ENCODE peak calls at places on chromosomes 2 and 18, in nine cellular contexts. M is HCT116, K is K562, Y is transverse colon, V is spleen, S is prostate gland, Z is esophagus muscularis mucosa, P is H1, J is sigmoid colon. U is an unnamed sample.

GRCh38 chr2:86035371-86035882 is 70.3 kb downstream of the POLR1A start:
- DNase-seq in M (no peak), K (no peak), Y (no peak), V (peak), S (no peak), Z (no peak), P (no peak), J (peak), U (no peak)

GRCh38 chr2:105610444-105611327 is 134.0 kb upstream of the NCK2 start:
- DNase-seq in M (no peak), K (no peak), Y (no peak), V (no peak), S (no peak), Z (no peak), P (no peak), J (no peak), U (no peak)

GRCh38 chr2:219571311-219572236 is at the start of gene OBSL1:
- DNase-seq in M (no peak), K (peak), Y (peak), V (no peak), S (peak), Z (no peak), P (peak), J (peak), U (no peak)

GRCh38 chr2:115771516-115771915 is 1329.1 kb downstream of the DPP10 start:
- DNase-seq in M (no peak), K (no peak), Y (no peak), V (no peak), S (no peak), Z (no peak), P (no peak), J (no peak), U (no peak)

GRCh38 chr2:30225131-30225762 is 6.1 kb upstream of the LBH start:
- DNase-seq in M (no peak), K (no peak), Y (peak), V (peak), S (peak), Z (no peak), P (no peak), J (peak), U (no peak)

GRCh38 chr2:149612122-149612521 is 24.5 kb upstream of the MMADHC start:
- DNase-seq in M (no peak), K (no peak), Y (no peak), V (no peak), S (peak), Z (no peak), P (no peak), J (no peak), U (no peak)

GRCh38 chr2:201440182-201440581 is 11.1 kb downstream of the TRAK2 start:
- DNase-seq in M (peak), K (peak), Y (peak), V (no peak), S (peak), Z (no peak), P (no peak), J (no peak), U (no peak)

GRCh38 chr2:221570321-221571107 is 1.6 kb downstream of the EPHA4 start:
- DNase-seq in M (no peak), K (no peak), Y (peak), V (no peak), S (peak), Z (no peak), P (peak), J (no peak), U (no peak)

GRCh38 chr2:191521608-191522208 is 156.2 kb upstream of the NABP1 start:
- DNase-seq in M (peak), K (peak), Y (no peak), V (no peak), S (no peak), Z (no peak), P (no peak), J (no peak), U (no peak)

GRCh38 chr2:231627384-231628156 is 34.9 kb downstream of the TEX44 start:
- DNase-seq in M (no peak), K (no peak), Y (no peak), V (no peak), S (no peak), Z (no peak), P (no peak), J (no peak), U (no peak)

GRCh38 chr18:56162316-56162715 is 476.1 kb downstream of the TXNL1 start:
- DNase-seq in M (no peak), K (no peak), Y (no peak), V (no peak), S (no peak), Z (no peak), P (no peak), J (no peak), U (no peak)

GRCh38 chr2:198518935-198519334 is 714.5 kb downstream of the PLCL1 start:
- DNase-seq in M (no peak), K (no peak), Y (no peak), V (no peak), S (no peak), Z (no peak), P (no peak), J (no peak), U (no peak)

GRCh38 chr2:234996041-234996440 is 44.2 kb downstream of the SH3BP4 start:
- DNase-seq in M (no peak), K (no peak), Y (no peak), V (no peak), S (no peak), Z (no peak), P (no peak), J (no peak), U (no peak)

GRCh38 chr18:79523738-79524180 is 128.0 kb downstream of the NFATC1 start:
- DNase-seq in M (no peak), K (no peak), Y (peak), V (peak), S (no peak), Z (no peak), P (no peak), J (peak), U (no peak)

GRCh38 chr2:242059566-242059965 is 190.0 kb downstream of the RTP5 start:
- DNase-seq in M (no peak), K (no peak), Y (no peak), V (no peak), S (no peak), Z (no peak), P (no peak), J (no peak), U (no peak)

GRCh38 chr18:47254341-47254939 is 3.0 kb upstream of the SKOR2 start:
- DNase-seq in M (no peak), K (peak), Y (no peak), V (no peak), S (no peak), Z (no peak), P (peak), J (no peak), U (no peak)

GRCh38 chr2:12270876-12271588 is 445.7 kb upstream of the TRIB2 start:
- DNase-seq in M (no peak), K (no peak), Y (no peak), V (no peak), S (no peak), Z (no peak), P (no peak), J (no peak), U (no peak)

GRCh38 chr2:25957743-25958142 is 24.6 kb downstream of the KIF3C start:
- DNase-seq in M (no peak), K (no peak), Y (no peak), V (no peak), S (no peak), Z (no peak), P (no peak), J (no peak), U (no peak)

GRCh38 chr2:37652199-37652640 is 19.2 kb downstream of the CDC42EP3 start:
- DNase-seq in M (peak), K (no peak), Y (no peak), V (no peak), S (no peak), Z (no peak), P (no peak), J (no peak), U (no peak)

GRCh38 chr2:237737196-237737865 is 61.2 kb upstream of the RBM44 start:
- DNase-seq in M (no peak), K (no peak), Y (no peak), V (no peak), S (no peak), Z (no peak), P (no peak), J (no peak), U (no peak)
- TF ChIP-seq POLR2AphosphoS5 in M (no peak), K (no peak), Y (no peak), V (peak), S (no peak), Z (peak), P (no peak), J (no peak), U (no peak)

GRCh38 chr18:58538604-58539386 is 90.1 kb downstream of the ALPK2 start:
- DNase-seq in M (peak), K (no peak), Y (no peak), V (no peak), S (no peak), Z (no peak), P (no peak), J (no peak), U (no peak)
- TF ChIP-seq POLR2A in M (no peak), K (no peak), Y (no peak), V (no peak), S (no peak), Z (no peak), P (no peak), J (no peak), U (no peak)

DNA sequence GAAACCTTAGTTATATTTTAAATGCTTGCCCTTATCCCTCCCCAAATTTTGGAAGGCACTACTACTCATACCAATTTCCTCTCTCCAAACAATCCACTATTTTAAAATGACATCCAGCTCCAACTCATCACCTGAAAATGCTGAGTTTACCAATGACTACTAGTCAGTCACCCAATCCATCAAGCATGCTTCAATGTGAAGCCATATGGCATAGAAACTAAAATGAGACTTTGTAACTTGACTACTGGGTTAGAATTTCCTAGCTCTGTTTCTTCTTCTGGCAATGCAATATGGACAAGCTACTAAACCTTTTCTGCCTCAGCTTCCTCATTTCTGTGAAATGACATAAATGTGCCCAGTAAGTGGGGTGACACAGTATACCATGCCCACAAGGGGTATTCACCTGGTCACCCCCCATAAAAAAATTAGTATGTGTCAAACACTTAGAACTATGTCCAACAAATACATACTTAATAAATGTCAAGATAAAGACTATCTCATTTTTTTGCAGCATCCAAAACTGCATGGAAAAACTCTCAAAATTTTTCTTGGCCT is 10.0 kb upstream of the STPG4 start:
- DNase-seq in M (no peak), K (no peak), Y (no peak), V (no peak), S (no peak), Z (no peak), P (no peak), J (no peak), U (no peak)
- TF ChIP-seq POLR2AphosphoS5 in M (no peak), K (no peak), Y (no peak), V (no peak), S (no peak), Z (no peak), P (no peak), J (no peak), U (no peak)

DNA sequence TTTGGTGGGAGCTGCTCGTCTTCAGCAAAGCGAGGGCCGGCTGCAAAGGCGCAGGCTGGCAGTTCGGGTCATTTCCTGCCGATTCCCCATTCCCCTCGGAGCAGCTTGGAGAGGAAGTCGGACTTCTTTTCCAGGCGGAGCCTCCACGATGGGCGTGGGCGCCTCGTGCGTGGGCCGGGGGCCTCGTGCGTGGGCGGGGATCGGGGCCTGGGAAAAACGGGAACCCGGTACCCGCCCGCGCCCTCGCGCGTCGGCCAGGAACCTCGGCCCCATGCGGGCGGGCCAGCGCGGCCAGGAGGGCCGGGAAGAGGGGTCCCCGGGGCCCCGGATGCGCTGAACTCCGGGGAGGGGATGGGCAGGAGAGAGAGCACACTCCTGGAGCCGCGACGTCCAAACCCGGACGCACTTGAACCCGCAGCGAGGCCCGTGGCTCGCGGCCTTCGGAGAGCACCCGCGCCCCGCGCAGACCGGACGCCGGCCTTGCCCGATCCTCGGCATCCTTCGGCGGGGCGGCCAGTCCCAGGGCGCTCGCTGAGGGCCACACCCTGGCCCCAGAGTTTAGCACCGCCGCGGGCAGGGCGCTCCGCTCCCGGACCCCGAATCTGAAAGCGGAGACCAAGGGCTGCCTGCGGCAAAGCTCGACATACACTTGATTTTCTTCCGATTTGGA is 368.4 kb downstream of the MTX2 start:
- DNase-seq in M (no peak), K (no peak), Y (peak), V (peak), S (no peak), Z (no peak), P (peak), J (peak), U (peak)
- TF ChIP-seq POLR2A in M (no peak), K (no peak), Y (no peak), V (no peak), S (no peak), Z (no peak), P (no peak), J (no peak), U (no peak)

DNA sequence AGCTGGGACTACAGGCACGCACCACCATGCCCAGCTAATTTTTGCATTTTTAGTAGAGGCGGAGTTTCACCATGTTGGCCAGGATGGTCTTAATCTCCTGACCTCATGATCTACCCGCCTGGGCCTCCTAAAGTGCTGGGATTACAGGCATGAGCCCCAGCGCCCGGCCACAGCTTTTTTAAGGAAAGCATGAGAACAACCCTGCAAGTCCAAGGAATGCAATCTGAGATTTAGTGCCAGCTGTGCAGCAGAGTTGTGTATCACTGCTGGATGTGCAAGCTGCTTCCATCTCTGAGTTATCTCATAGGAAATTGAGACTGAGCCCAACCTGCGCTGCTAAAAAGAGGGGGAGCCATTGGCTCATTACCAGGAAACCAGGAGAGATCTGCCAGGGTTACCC is 399.9 kb upstream of the CYRIA start:
- DNase-seq in M (no peak), K (no peak), Y (no peak), V (no peak), S (no peak), Z (no peak), P (no peak), J (no peak), U (no peak)
- TF ChIP-seq POLR2AphosphoS5 in M (no peak), K (no peak), Y (no peak), V (no peak), S (no peak), Z (no peak), P (no peak), J (no peak), U (no peak)

U was measured in GM12891.